ENCODE peak calls at places on chromosome 14, in ten cellular contexts. O, I, J, B, C, D, U, R, Q and F are unnamed samples.

GRCh38 chr14:96888158-96888557 is 91.0 kb downstream of the VRK1 start:
- DNase-seq in O (no peak), I (no peak), J (no peak), B (no peak), C (no peak), D (no peak), U (no peak), R (no peak), Q (no peak), F (no peak)

GRCh38 chr14:75628816-75629215 is 31.9 kb downstream of the ERG28 start:
- DNase-seq in O (no peak), I (no peak), J (no peak), B (no peak), C (no peak), D (no peak), U (no peak), R (no peak), Q (no peak), F (no peak)

GRCh38 chr14:43005807-43006206 is 1399.1 kb downstream of the LRFN5 start:
- DNase-seq in O (no peak), I (no peak), J (no peak), B (no peak), C (peak; percentile 14), D (no peak), U (no peak), R (no peak), Q (no peak), F (no peak)

GRCh38 chr14:64203366-64204006 is 90.7 kb downstream of the ESR2 start:
- DNase-seq in O (no peak), I (no peak), J (no peak), B (no peak), C (no peak), D (no peak), U (no peak), R (no peak), Q (no peak), F (no peak)

GRCh38 chr14:32633930-32634329 is 304.7 kb upstream of the NPAS3 start:
- DNase-seq in O (no peak), I (no peak), J (no peak), B (no peak), C (no peak), D (no peak), U (no peak), R (no peak), Q (no peak), F (no peak)

GRCh38 chr14:64387232-64387737 is 868 bp upstream of the MTHFD1 start:
- DNase-seq in O (no peak), I (peak; percentile 80), J (peak; percentile 14), B (no peak), C (peak; percentile 35), D (no peak), U (peak; percentile 52), R (no peak), Q (peak; percentile 1), F (no peak)

GRCh38 chr14:28773917-28774691 is 7.5 kb downstream of the FOXG1 start:
- DNase-seq in O (no peak), I (no peak), J (peak; percentile 59), B (no peak), C (peak; percentile 60), D (no peak), U (no peak), R (no peak), Q (no peak), F (no peak)

GRCh38 chr14:32784408-32784807 is 154.3 kb upstream of the NPAS3 start:
- DNase-seq in O (no peak), I (no peak), J (no peak), B (no peak), C (no peak), D (no peak), U (no peak), R (no peak), Q (no peak), F (no peak)

GRCh38 chr14:64491637-64492036 is 12.0 kb downstream of the ZBTB25 start:
- DNase-seq in O (no peak), I (no peak), J (no peak), B (no peak), C (no peak), D (no peak), U (no peak), R (no peak), Q (no peak), F (no peak)

DNA sequence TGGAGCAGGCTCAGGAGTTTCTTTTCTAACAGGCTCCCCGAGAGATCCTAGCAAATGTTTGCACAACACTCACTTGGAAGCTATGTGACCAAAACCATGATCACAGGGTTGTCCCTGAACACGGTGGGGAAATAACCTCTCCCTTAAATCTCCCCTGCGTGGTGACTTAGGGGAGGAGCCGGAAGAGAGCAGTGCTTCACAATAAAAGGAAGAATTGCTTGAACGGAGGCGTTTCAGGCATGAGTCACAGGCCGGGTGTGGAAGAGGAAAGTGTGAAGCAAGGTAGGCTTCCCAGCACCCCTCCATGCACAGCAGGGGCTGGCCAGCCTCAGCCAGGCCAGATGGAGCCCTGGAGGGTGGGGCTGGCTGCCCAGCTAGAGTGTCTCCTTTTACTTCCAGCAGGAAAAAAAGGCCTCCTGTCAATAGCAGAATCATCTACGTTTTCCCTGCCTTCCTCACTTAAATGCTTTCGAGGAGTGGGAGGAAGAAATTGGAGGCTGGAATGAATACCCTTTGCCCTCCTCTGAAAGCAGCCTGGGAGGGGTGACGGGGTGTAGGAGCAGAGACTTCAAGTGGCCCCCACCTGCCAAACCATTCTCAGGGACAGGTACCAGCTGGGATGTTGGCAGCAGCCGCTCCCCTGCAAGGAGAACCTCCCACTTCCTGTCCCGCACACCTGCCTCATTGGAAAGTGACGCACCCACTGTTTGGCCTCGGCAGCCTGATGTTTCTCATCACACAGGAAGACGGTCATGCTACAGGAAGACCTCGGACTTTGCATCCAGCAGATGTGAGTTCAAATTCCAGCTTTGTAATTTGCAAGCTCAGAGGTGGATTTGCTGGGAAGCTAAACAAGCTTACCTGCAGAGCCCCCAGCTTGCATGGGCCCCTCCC is 30.1 kb upstream of the PPP2R5C start:
- DNase-seq in O (peak; percentile 9), I (peak; percentile 93), J (peak; percentile 56), B (no peak), C (peak; percentile 92), D (peak; percentile 96), U (no peak), R (peak; percentile 93), Q (peak; percentile 64), F (peak; percentile 39)
- H3K4me3 ChIP-seq in O (no peak overlapping the region), I (no peak overlapping the region), J (no peak overlapping the region), B (no peak overlapping the region), C (no peak overlapping the region), D (peak overlapping the region; percentile 31), U (no peak overlapping the region), R (no peak overlapping the region), Q (no peak overlapping the region), F (no peak overlapping the region)

GRCh38 chr14:94310248-94310647 is 12.9 kb downstream of the SERPINA6 start:
- DNase-seq in O (no peak), I (no peak), J (no peak), B (no peak), C (no peak), D (no peak), U (no peak), R (no peak), Q (no peak), F (no peak)

GRCh38 chr14:94309721-94310120 is 13.4 kb downstream of the SERPINA6 start:
- DNase-seq in O (no peak), I (no peak), J (no peak), B (no peak), C (no peak), D (no peak), U (no peak), R (no peak), Q (no peak), F (no peak)

GRCh38 chr14:94306047-94306978 is 13.2 kb upstream of the SERPINA10 start:
- DNase-seq in O (no peak), I (no peak), J (no peak), B (no peak), C (no peak), D (no peak), U (no peak), R (no peak), Q (no peak), F (no peak)

GRCh38 chr14:94305620-94306019 is 12.6 kb upstream of the SERPINA10 start:
- DNase-seq in O (no peak), I (no peak), J (no peak), B (no peak), C (no peak), D (no peak), U (no peak), R (no peak), Q (no peak), F (no peak)

DNA sequence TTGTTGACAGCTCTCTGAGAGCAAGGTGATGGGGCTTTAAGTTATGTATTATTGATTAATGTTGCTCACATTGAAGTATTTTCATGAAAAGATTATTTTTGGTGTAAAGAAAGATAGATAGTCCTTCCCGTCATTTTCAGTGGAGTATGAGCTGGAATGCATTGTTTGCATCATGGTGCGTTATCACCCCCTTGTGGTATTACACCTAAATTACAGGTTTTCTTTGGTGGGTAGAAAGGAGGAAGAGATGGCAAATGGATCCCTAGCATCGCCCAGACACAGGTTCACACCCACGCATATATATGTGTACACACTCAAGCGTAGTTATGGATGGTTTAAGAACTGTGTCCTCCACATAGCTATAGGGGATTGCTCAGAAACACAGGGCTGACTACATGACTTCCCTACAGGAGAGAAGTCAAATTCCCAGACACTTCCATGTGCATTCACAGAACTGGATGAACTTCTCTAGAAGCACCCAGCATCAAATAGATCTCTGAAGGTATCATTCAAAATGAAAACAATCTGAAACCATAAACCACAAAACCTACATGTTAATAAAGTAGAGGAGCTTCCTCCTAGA is 14.4 kb upstream of the SERPINA10 start:
- DNase-seq in O (no peak), I (no peak), J (no peak), B (no peak), C (peak; percentile 21), D (no peak), U (no peak), R (no peak), Q (no peak), F (no peak)
- TF ChIP-seq CTCF in O (peak; percentile 12), I (no peak), J (no peak), B (no peak), C (peak; percentile 33), D (no peak), U (peak; percentile 45), R (no peak), Q (peak; percentile 46), F (peak; percentile 32)

GRCh38 chr14:60327447-60328331 is 78.7 kb downstream of the PPM1A start:
- DNase-seq in O (no peak), I (no peak), J (no peak), B (peak; percentile 19), C (peak; percentile 26), D (peak; percentile 81), U (peak; percentile 38), R (peak; percentile 65), Q (peak; percentile 17), F (no peak)
- H3K4me3 ChIP-seq in O (peak overlapping the region; percentile 18), I (peak overlapping the region; percentile 46), J (peak overlapping the region; percentile 13), B (peak overlapping the region; percentile 56), C (peak overlapping the region; percentile 37), D (peak overlapping the region; percentile 45), U (no peak overlapping the region), R (no peak overlapping the region), Q (peak overlapping the region; percentile 34), F (peak overlapping the region; percentile 15)

DNA sequence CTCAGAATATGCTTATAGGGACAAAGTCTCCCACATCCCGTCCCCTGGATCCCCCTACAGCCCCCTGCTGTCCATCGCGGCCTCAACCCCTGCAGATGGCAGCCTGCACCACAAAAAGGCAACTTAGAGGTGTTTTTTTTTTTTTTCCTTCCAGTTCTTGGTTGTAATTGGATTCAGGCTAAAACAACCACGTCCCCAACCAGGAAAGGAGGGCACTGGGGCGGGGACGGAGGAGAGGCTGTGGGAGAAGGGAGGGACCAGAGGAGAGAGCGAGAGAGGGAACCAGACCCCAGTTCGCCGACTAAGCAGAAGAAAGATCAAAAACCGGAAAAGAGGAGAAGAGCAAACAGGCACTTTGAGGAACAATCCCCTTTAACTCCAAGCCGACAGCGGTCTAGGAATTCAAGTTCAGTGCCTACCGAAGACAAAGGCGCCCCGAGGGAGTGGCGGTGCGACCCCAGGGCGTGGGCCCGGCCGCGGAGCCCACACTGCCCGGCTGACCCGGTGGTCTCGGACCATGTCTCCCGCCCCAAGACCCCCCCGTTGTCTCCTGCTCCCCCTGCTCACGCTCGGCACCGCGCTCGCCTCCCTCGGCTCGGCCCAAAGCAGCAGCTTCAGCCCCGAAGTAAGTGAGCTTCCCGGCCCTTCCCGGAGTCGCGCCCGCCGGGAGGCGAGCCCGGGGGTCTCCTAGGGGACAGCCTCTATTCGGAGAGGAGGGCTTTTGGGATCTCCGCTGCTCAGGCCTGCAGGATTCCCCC is at the start of gene MMP14:
- DNase-seq in O (no peak), I (peak; percentile 90), J (peak; percentile 93), B (peak; percentile 73), C (peak; percentile 94), D (peak; percentile 81), U (peak; percentile 71), R (peak; percentile 75), Q (peak; percentile 72), F (no peak)
- TF ChIP-seq CTCF in O (peak; percentile 58), I (peak; percentile 17), J (peak; percentile 70), B (peak; percentile 48), C (peak; percentile 61), D (no peak), U (peak; percentile 52), R (no peak), Q (peak; percentile 73), F (peak; percentile 61)